ENCODE peak calls at places on chromosomes 11 and 22, in eight cellular contexts. F is CD4-positive, alpha-beta T cell; G is MCF 10A; N is HS-27A; W is kidney; V is choroid plexus epithelial cell; O is CD8-positive, alpha-beta memory T cell; J is activated CD4-positive, alpha-beta T cell treated with anti-CD3 and anti-CD28 coated beads for 24 hours. M is an unnamed sample.

GRCh38 chr11:128902515-128903066 is 11.4 kb downstream of the KCNJ5 start:
- DNase-seq in J (no peak), V (peak), G (no peak), N (no peak), W (peak), F (no peak), O (no peak), M (no peak)

GRCh38 chr11:11519184-11519583 is 102.6 kb downstream of the GALNT18 start:
- DNase-seq in W (no peak), V (no peak), G (peak), O (no peak), F (no peak), J (no peak), N (no peak), M (no peak)

GRCh38 chr22:17910561-17911311 is 113.6 kb downstream of the MICAL3 start:
- DNase-seq in F (no peak), W (peak), G (peak), N (peak), V (peak), J (no peak), O (no peak), M (no peak)

GRCh38 chr22:43136801-43137200 is 6.4 kb downstream of the MCAT start:
- DNase-seq in J (no peak), W (no peak), F (no peak), N (no peak), G (no peak), O (no peak), V (no peak), M (no peak)

GRCh38 chr11:79414644-79415317 is 26.0 kb downstream of the TENM4 start:
- DNase-seq in W (peak), O (no peak), F (no peak), V (peak), J (no peak), G (peak), N (no peak), M (no peak)

GRCh38 chr22:37242395-37242918 is 1.6 kb downstream of the RAC2 start:
- DNase-seq in V (no peak), W (peak), F (peak), J (peak), N (no peak), G (peak), O (peak), M (peak)

GRCh38 chr22:50289942-50290630 is 17.4 kb downstream of the PLXNB2 start:
- DNase-seq in J (no peak), N (no peak), O (no peak), G (no peak), W (no peak), F (no peak), V (no peak), M (no peak)

GRCh38 chr22:24894998-24895397 is 51.5 kb downstream of the LHFPL7 start:
- DNase-seq in J (no peak), N (peak), F (no peak), W (peak), G (peak), V (peak), O (no peak), M (no peak)

GRCh38 chr22:29765905-29766631 is 739 bp downstream of the ZMAT5 start:
- DNase-seq in J (no peak), V (peak), O (no peak), N (no peak), W (peak), F (peak), G (no peak), M (no peak)

GRCh38 chr11:33620423-33621120 is 80.1 kb downstream of the C11orf91 start:
- DNase-seq in W (no peak), O (no peak), J (no peak), F (no peak), N (no peak), V (peak), G (peak), M (no peak)

GRCh38 chr11:88174627-88175003 is 628 bp downstream of the RAB38 start:
- DNase-seq in O (peak), N (no peak), W (peak), G (peak), F (no peak), J (peak), V (peak), M (no peak)

GRCh38 chr11:70326365-70326803 is 55.9 kb downstream of the PPFIA1 start:
- DNase-seq in O (no peak), G (peak), W (no peak), F (no peak), V (peak), N (no peak), J (no peak), M (no peak)

GRCh38 chr11:2803186-2804057 is 82.2 kb downstream of the CDKN1C start:
- DNase-seq in J (no peak), O (no peak), G (peak), F (no peak), V (no peak), W (peak), N (no peak), M (no peak)

GRCh38 chr11:44388828-44389645 is 79.1 kb upstream of the ALX4 start:
- DNase-seq in J (no peak), N (no peak), O (no peak), F (no peak), V (no peak), W (no peak), G (no peak), M (no peak)

GRCh38 chr22:37088108-37088605 is 21.4 kb downstream of the TMPRSS6 start:
- DNase-seq in G (peak), V (peak), N (no peak), F (no peak), O (no peak), W (no peak), J (peak), M (no peak)

GRCh38 chr22:45006873-45007246 is 2.9 kb downstream of the PHF21B start:
- DNase-seq in N (no peak), W (no peak), V (no peak), O (no peak), F (no peak), G (no peak), J (no peak), M (no peak)

GRCh38 chr22:20523118-20523983 is 15.9 kb downstream of the MED15 start:
- DNase-seq in J (no peak), N (no peak), G (peak), F (no peak), O (peak), W (peak), V (peak), M (no peak)

GRCh38 chr22:19960491-19961200 is 19.0 kb upstream of the TXNRD2 start:
- DNase-seq in O (no peak), N (no peak), G (no peak), J (no peak), V (no peak), W (peak), F (no peak), M (no peak)

GRCh38 chr11:57787920-57788716 is 26.5 kb downstream of the CTNND1 start:
- DNase-seq in F (no peak), G (peak), J (no peak), W (no peak), V (peak), O (no peak), N (no peak), M (no peak)

GRCh38 chr22:24693359-24693758 is 81.2 kb downstream of the PIWIL3 start:
- DNase-seq in O (no peak), W (no peak), G (no peak), J (no peak), F (no peak), N (no peak), V (no peak), M (no peak)

GRCh38 chr11:6856871-6857270 is 6.0 kb upstream of the OR10A2 start:
- DNase-seq in J (no peak), V (peak), O (no peak), N (no peak), F (no peak), G (peak), W (no peak), M (no peak)

GRCh38 chr22:27004434-27004833 is 347.0 kb downstream of the MIAT start:
- DNase-seq in O (no peak), J (no peak), V (no peak), W (no peak), G (no peak), N (no peak), F (no peak), M (no peak)

GRCh38 chr11:111540114-111540920 is at the start of gene LAYN:
- DNase-seq in J (no peak), G (no peak), V (no peak), F (no peak), W (peak), N (no peak), O (peak), M (no peak)

GRCh38 chr22:26619510-26619909 is 1.7 kb upstream of the CRYBB1 start:
- DNase-seq in N (no peak), O (no peak), F (no peak), J (no peak), W (no peak), G (no peak), V (no peak), M (no peak)

GRCh38 chr11:60803273-60803936 is 18.3 kb downstream of the MS4A10 start:
- DNase-seq in G (no peak), N (no peak), O (no peak), W (peak), F (no peak), J (no peak), V (no peak), M (no peak)

GRCh38 chr11:7563269-7563668 is 49.5 kb downstream of the PPFIBP2 start:
- DNase-seq in J (no peak), G (no peak), N (no peak), F (no peak), W (no peak), V (no peak), O (no peak), M (no peak)

GRCh38 chr11:129803533-129803932 is 12.1 kb upstream of the TMEM45B start:
- DNase-seq in O (no peak), W (no peak), G (no peak), V (no peak), F (no peak), J (no peak), N (no peak), M (no peak)

GRCh38 chr22:37260939-37261338 is 16.9 kb upstream of the RAC2 start:
- DNase-seq in V (peak), F (peak), J (no peak), G (peak), N (peak), W (no peak), O (peak), M (no peak)

GRCh38 chr11:35746356-35747153 is 84.0 kb downstream of the TRIM44 start:
- DNase-seq in O (no peak), V (peak), N (no peak), W (no peak), F (no peak), G (no peak), J (no peak), M (no peak)

GRCh38 chr11:28965824-28966223 is 857.6 kb downstream of the METTL15 start:
- DNase-seq in J (no peak), G (no peak), V (peak), O (no peak), F (no peak), W (no peak), N (no peak), M (no peak)

GRCh38 chr22:43925433-43926348 is 2.1 kb downstream of the PNPLA3 start:
- DNase-seq in F (no peak), O (no peak), G (peak), J (no peak), W (no peak), N (no peak), V (no peak), M (no peak)

GRCh38 chr11:118660646-118661424 is 18.6 kb downstream of the TREH start:
- DNase-seq in G (no peak), W (no peak), J (no peak), O (no peak), V (no peak), N (no peak), F (no peak), M (no peak)

GRCh38 chr11:112651345-112651744 is 309.9 kb upstream of the NCAM1 start:
- DNase-seq in W (no peak), G (no peak), F (no peak), J (no peak), N (no peak), O (no peak), V (no peak), M (no peak)

GRCh38 chr11:125494987-125495725 is 909 bp downstream of the FEZ1 start:
- DNase-seq in W (peak), G (no peak), J (no peak), N (no peak), V (peak), O (peak), F (no peak), M (no peak)

GRCh38 chr11:102121329-102121728 is 11.1 kb downstream of the YAP1 start:
- DNase-seq in G (no peak), O (no peak), J (no peak), F (no peak), V (peak), W (no peak), N (no peak), M (no peak)

GRCh38 chr11:78662811-78663210 is 88.1 kb upstream of the NARS2 start:
- DNase-seq in N (no peak), V (no peak), O (no peak), W (no peak), F (no peak), J (no peak), G (no peak), M (no peak)

M was measured in GM18507.